ENCODE peak calls at places on chromosomes 5 and 9, in nine cellular contexts. H is activated CD4-positive, CD25-positive, alpha-beta regulatory T cell; A is mesenteric fat pad; K is stimulated activated CD8-positive, alpha-beta memory T cell treated with anti-CD3 and anti-CD28 coated beads, Interleukin-7, amount 100 ng/mL, for 24 hours; Y is DMS153; N is DMS79 treated with DMSO at 0.1 percent for 48 hours; Z is RPMI7951; U is GM13976; C is sigmoid colon. X is an unnamed sample.

GRCh38 chr5:131242728-131243255 is 21.1 kb upstream of the CDC42SE2 start:
- DNase-seq in Y (no peak), C (no peak), H (no peak), N (no peak), K (no peak), A (no peak), U (no peak), Z (peak; percentile 71), X (no peak)

GRCh38 chr5:150556859-150557506 is 49.1 kb downstream of the NDST1 start:
- DNase-seq in C (peak; percentile 53), K (no peak), Y (no peak), U (no peak), Z (no peak), H (no peak), N (no peak), A (no peak), X (no peak)

GRCh38 chr5:87836696-87837095 is 424.0 kb upstream of the CCNH start:
- DNase-seq in C (no peak), K (no peak), H (no peak), N (no peak), U (no peak), A (no peak), Y (no peak), Z (no peak), X (no peak)

GRCh38 chr5:15789661-15790060 is 289.7 kb downstream of the FBXL7 start:
- DNase-seq in K (no peak), N (no peak), A (no peak), H (no peak), Z (no peak), U (no peak), C (no peak), Y (no peak), X (no peak)

GRCh38 chr9:127397722-127398647 is 1.0 kb downstream of the SLC2A8 start:
- DNase-seq in A (no peak), C (peak; percentile 77), Z (peak; percentile 57), Y (peak; percentile 20), U (peak; percentile 57), K (no peak), H (no peak), N (no peak), X (peak; percentile 78)

GRCh38 chr5:15717002-15717401 is 217.0 kb downstream of the FBXL7 start:
- DNase-seq in N (no peak), H (no peak), Z (no peak), U (no peak), Y (no peak), C (no peak), A (no peak), K (no peak), X (no peak)

GRCh38 chr9:76996700-76997099 is 22.8 kb upstream of the FOXB2 start:
- DNase-seq in Y (no peak), K (no peak), C (peak; percentile 77), A (no peak), U (peak; percentile 38), Z (peak; percentile 23), H (no peak), N (no peak), X (peak; percentile 75)

GRCh38 chr5:129903466-129904101 is 681 bp upstream of the CHSY3 start:
- DNase-seq in N (no peak), H (no peak), U (no peak), C (no peak), K (no peak), Z (no peak), A (no peak), Y (no peak), X (no peak)

GRCh38 chr5:18465833-18466681 is 831.8 kb downstream of the TAF11L14 start:
- DNase-seq in Y (peak; percentile 50), C (no peak), U (peak; percentile 47), Z (peak; percentile 68), K (peak; percentile 7), H (peak; percentile 1), A (no peak), N (no peak), X (peak; percentile 89)

GRCh38 chr5:109141499-109142200 is 268.1 kb downstream of the PJA2 start:
- DNase-seq in N (no peak), K (no peak), U (no peak), C (no peak), A (no peak), Z (no peak), Y (no peak), H (no peak), X (peak; percentile 34)

GRCh38 chr9:35906923-35907699 is 1.1 kb downstream of the HRCT1 start:
- DNase-seq in C (peak; percentile 93), Z (peak; percentile 43), U (no peak), N (peak; percentile 91), H (no peak), K (no peak), A (no peak), Y (no peak), X (peak; percentile 61)

GRCh38 chr9:92035146-92035545 is 80.1 kb downstream of the SPTLC1 start:
- DNase-seq in U (no peak), C (peak; percentile 75), K (no peak), Z (no peak), N (no peak), A (no peak), H (no peak), Y (no peak), X (no peak)

GRCh38 chr5:59600998-59601397 is 292.5 kb downstream of the PDE4D start:
- DNase-seq in Z (no peak), H (no peak), U (no peak), Y (no peak), C (no peak), N (no peak), A (no peak), K (no peak), X (no peak)

GRCh38 chr5:72028382-72028781 is 78.9 kb upstream of the MAP1B start:
- DNase-seq in H (no peak), Y (no peak), N (no peak), U (no peak), A (no peak), Z (no peak), K (no peak), C (no peak), X (no peak)

GRCh38 chr5:172167893-172168292 is 20.1 kb downstream of the STK10 start:
- DNase-seq in U (no peak), A (no peak), C (no peak), N (no peak), H (no peak), Z (no peak), Y (no peak), K (no peak), X (no peak)

GRCh38 chr9:116152390-116152789 is 1.2 kb upstream of the PAPPA start:
- DNase-seq in K (no peak), H (no peak), C (no peak), U (no peak), Z (peak; percentile 39), N (peak; percentile 14), Y (no peak), A (no peak), X (peak; percentile 54)

GRCh38 chr5:172410160-172410559 is 44.2 kb downstream of the SH3PXD2B start:
- DNase-seq in A (no peak), H (no peak), Y (no peak), N (no peak), Z (peak; percentile 92), U (no peak), C (no peak), K (no peak), X (no peak)

GRCh38 chr5:56128166-56128565 is 105.0 kb downstream of the ANKRD55 start:
- DNase-seq in Y (no peak), K (no peak), A (no peak), N (no peak), U (no peak), H (no peak), C (no peak), Z (no peak), X (no peak)

GRCh38 chr5:97224112-97224750 is 41.2 kb upstream of the RIOK2 start:
- DNase-seq in K (no peak), A (no peak), U (no peak), Z (no peak), N (no peak), C (no peak), Y (no peak), H (no peak), X (no peak)

GRCh38 chr5:150540615-150541396 is 32.9 kb downstream of the NDST1 start:
- DNase-seq in N (no peak), A (no peak), H (no peak), C (peak; percentile 90), K (no peak), U (no peak), Y (no peak), Z (peak; percentile 93), X (no peak)

GRCh38 chr9:76887951-76888350 is 18.0 kb downstream of the PRUNE2 start:
- DNase-seq in H (no peak), K (no peak), U (no peak), N (no peak), Y (no peak), Z (no peak), C (no peak), A (no peak), X (no peak)

GRCh38 chr9:81687521-81688261 is 1.7 kb downstream of the TLE1 start:
- DNase-seq in K (no peak), C (peak; percentile 82), U (peak; percentile 28), Y (no peak), H (no peak), A (no peak), Z (peak; percentile 9), N (no peak), X (peak; percentile 80)

GRCh38 chr9:76638001-76638400 is 126.2 kb upstream of the PCA3 start:
- DNase-seq in A (no peak), Y (peak; percentile 28), C (no peak), N (no peak), Z (peak; percentile 18), U (no peak), H (no peak), K (no peak), X (no peak)

GRCh38 chr5:139552893-139553575 is 8.1 kb upstream of the UBE2D2 start:
- DNase-seq in H (no peak), Y (no peak), K (no peak), Z (no peak), A (peak; percentile 49), U (no peak), N (no peak), C (no peak), X (no peak)

GRCh38 chr5:173321886-173322285 is 6.3 kb downstream of the STC2 start:
- DNase-seq in N (no peak), A (no peak), Y (no peak), U (no peak), H (no peak), Z (peak; percentile 30), C (no peak), K (no peak), X (no peak)

GRCh38 chr9:38339087-38339486 is 53.4 kb upstream of the ALDH1B1 start:
- DNase-seq in A (no peak), U (no peak), K (no peak), Z (peak; percentile 93), N (no peak), C (no peak), H (no peak), Y (no peak), X (no peak)

X was measured in left kidney.